ENCODE peak calls at places on chromosomes 2 and 18, in nine cellular contexts. One of them, this sample, is unnamed.

GRCh38 chr18:60069145-60069544 is 169.3 kb downstream of the PMAIP1 start:
- DNase-seq in astrocyte of the cerebellum: no peak
- DNase-seq in RWPE2: no peak
- DNase-seq in HCT116: no peak
- DNase-seq in bronchial epithelial cell: no peak
- DNase-seq in adrenal gland: no peak
- DNase-seq in gastrocnemius medialis: no peak
- DNase-seq in heart right ventricle: no peak
- DNase-seq in transverse colon: no peak
- DNase-seq in this sample: no peak

GRCh38 chr2:235045336-235045972 is 93.6 kb downstream of the SH3BP4 start:
- DNase-seq in astrocyte of the cerebellum: no peak
- DNase-seq in RWPE2: no peak
- DNase-seq in HCT116: no peak
- DNase-seq in bronchial epithelial cell: no peak
- DNase-seq in adrenal gland: no peak
- DNase-seq in gastrocnemius medialis: no peak
- DNase-seq in heart right ventricle: no peak
- DNase-seq in transverse colon: no peak
- DNase-seq in this sample: no peak

GRCh38 chr2:60641866-60642788 is 88.7 kb upstream of the BCL11A start:
- DNase-seq in astrocyte of the cerebellum: peak
- DNase-seq in RWPE2: no peak
- DNase-seq in HCT116: peak
- DNase-seq in bronchial epithelial cell: peak
- DNase-seq in adrenal gland: no peak
- DNase-seq in gastrocnemius medialis: no peak
- DNase-seq in heart right ventricle: no peak
- DNase-seq in transverse colon: peak
- DNase-seq in this sample: peak

GRCh38 chr2:3041841-3042600 is 335.6 kb downstream of the EIPR1 start:
- DNase-seq in astrocyte of the cerebellum: peak
- DNase-seq in RWPE2: no peak
- DNase-seq in HCT116: no peak
- DNase-seq in bronchial epithelial cell: no peak
- DNase-seq in adrenal gland: peak
- DNase-seq in gastrocnemius medialis: peak
- DNase-seq in heart right ventricle: peak
- DNase-seq in transverse colon: no peak
- DNase-seq in this sample: peak

GRCh38 chr2:203396667-203397066 is 68.5 kb downstream of the ABI2 start:
- DNase-seq in astrocyte of the cerebellum: no peak
- DNase-seq in RWPE2: no peak
- DNase-seq in HCT116: no peak
- DNase-seq in bronchial epithelial cell: peak
- DNase-seq in adrenal gland: no peak
- DNase-seq in gastrocnemius medialis: no peak
- DNase-seq in heart right ventricle: no peak
- DNase-seq in transverse colon: no peak
- DNase-seq in this sample: no peak

GRCh38 chr2:36478332-36478738 is 119.6 kb downstream of the FEZ2 start:
- DNase-seq in astrocyte of the cerebellum: peak
- DNase-seq in RWPE2: no peak
- DNase-seq in HCT116: peak
- DNase-seq in bronchial epithelial cell: peak
- DNase-seq in adrenal gland: peak
- DNase-seq in gastrocnemius medialis: no peak
- DNase-seq in heart right ventricle: peak
- DNase-seq in transverse colon: no peak
- DNase-seq in this sample: no peak

GRCh38 chr2:236679906-236680305 is 110.3 kb downstream of the ACKR3 start:
- DNase-seq in astrocyte of the cerebellum: no peak
- DNase-seq in RWPE2: no peak
- DNase-seq in HCT116: no peak
- DNase-seq in bronchial epithelial cell: peak
- DNase-seq in adrenal gland: no peak
- DNase-seq in gastrocnemius medialis: no peak
- DNase-seq in heart right ventricle: no peak
- DNase-seq in transverse colon: no peak
- DNase-seq in this sample: no peak

GRCh38 chr2:177651833-177652232 is 259.3 kb downstream of the AGPS start:
- DNase-seq in astrocyte of the cerebellum: no peak
- DNase-seq in RWPE2: no peak
- DNase-seq in HCT116: no peak
- DNase-seq in bronchial epithelial cell: no peak
- DNase-seq in adrenal gland: no peak
- DNase-seq in gastrocnemius medialis: no peak
- DNase-seq in heart right ventricle: no peak
- DNase-seq in transverse colon: no peak
- DNase-seq in this sample: no peak

GRCh38 chr2:121478996-121479735 is 51.5 kb upstream of the RNU4ATAC start:
- DNase-seq in astrocyte of the cerebellum: no peak
- DNase-seq in RWPE2: no peak
- DNase-seq in HCT116: no peak
- DNase-seq in bronchial epithelial cell: no peak
- DNase-seq in adrenal gland: no peak
- DNase-seq in gastrocnemius medialis: no peak
- DNase-seq in heart right ventricle: no peak
- DNase-seq in transverse colon: no peak
- DNase-seq in this sample: no peak

GRCh38 chr2:177675256-177676220 is 283.0 kb downstream of the AGPS start:
- DNase-seq in astrocyte of the cerebellum: no peak
- DNase-seq in RWPE2: no peak
- DNase-seq in HCT116: no peak
- DNase-seq in bronchial epithelial cell: no peak
- DNase-seq in adrenal gland: no peak
- DNase-seq in gastrocnemius medialis: no peak
- DNase-seq in heart right ventricle: no peak
- DNase-seq in transverse colon: no peak
- DNase-seq in this sample: no peak

GRCh38 chr2:71608441-71608840 is 155.1 kb downstream of the DYSF start:
- DNase-seq in astrocyte of the cerebellum: no peak
- DNase-seq in RWPE2: no peak
- DNase-seq in HCT116: no peak
- DNase-seq in bronchial epithelial cell: no peak
- DNase-seq in adrenal gland: peak
- DNase-seq in gastrocnemius medialis: peak
- DNase-seq in heart right ventricle: no peak
- DNase-seq in transverse colon: no peak
- DNase-seq in this sample: peak

GRCh38 chr2:72143441-72144356 is 4.0 kb downstream of the CYP26B1 start:
- DNase-seq in astrocyte of the cerebellum: no peak
- DNase-seq in RWPE2: no peak
- DNase-seq in HCT116: no peak
- DNase-seq in bronchial epithelial cell: no peak
- DNase-seq in adrenal gland: peak
- DNase-seq in gastrocnemius medialis: peak
- DNase-seq in heart right ventricle: no peak
- DNase-seq in transverse colon: no peak
- DNase-seq in this sample: peak

GRCh38 chr2:60520917-60521539 is 32.4 kb downstream of the BCL11A start:
- DNase-seq in astrocyte of the cerebellum: no peak
- DNase-seq in RWPE2: no peak
- DNase-seq in HCT116: no peak
- DNase-seq in bronchial epithelial cell: no peak
- DNase-seq in adrenal gland: no peak
- DNase-seq in gastrocnemius medialis: no peak
- DNase-seq in heart right ventricle: no peak
- DNase-seq in transverse colon: no peak
- DNase-seq in this sample: no peak

GRCh38 chr18:27005589-27005988 is 140.1 kb upstream of the AQP4 start:
- DNase-seq in astrocyte of the cerebellum: no peak
- DNase-seq in RWPE2: no peak
- DNase-seq in HCT116: peak
- DNase-seq in bronchial epithelial cell: peak
- DNase-seq in adrenal gland: no peak
- DNase-seq in gastrocnemius medialis: no peak
- DNase-seq in heart right ventricle: no peak
- DNase-seq in transverse colon: no peak
- DNase-seq in this sample: no peak

GRCh38 chr2:225017713-225018112 is 24.6 kb downstream of the DOCK10 start:
- DNase-seq in astrocyte of the cerebellum: no peak
- DNase-seq in RWPE2: no peak
- DNase-seq in HCT116: no peak
- DNase-seq in bronchial epithelial cell: no peak
- DNase-seq in adrenal gland: no peak
- DNase-seq in gastrocnemius medialis: no peak
- DNase-seq in heart right ventricle: no peak
- DNase-seq in transverse colon: no peak
- DNase-seq in this sample: peak

GRCh38 chr18:48913201-48913600 is 37.6 kb downstream of the SMAD7 start:
- DNase-seq in astrocyte of the cerebellum: no peak
- DNase-seq in RWPE2: no peak
- DNase-seq in HCT116: no peak
- DNase-seq in bronchial epithelial cell: no peak
- DNase-seq in adrenal gland: no peak
- DNase-seq in gastrocnemius medialis: no peak
- DNase-seq in heart right ventricle: no peak
- DNase-seq in transverse colon: no peak
- DNase-seq in this sample: no peak

GRCh38 chr2:172225786-172226185 is 123.1 kb upstream of the DLX2 start:
- DNase-seq in astrocyte of the cerebellum: no peak
- DNase-seq in RWPE2: no peak
- DNase-seq in HCT116: no peak
- DNase-seq in bronchial epithelial cell: no peak
- DNase-seq in adrenal gland: no peak
- DNase-seq in gastrocnemius medialis: no peak
- DNase-seq in heart right ventricle: no peak
- DNase-seq in transverse colon: no peak
- DNase-seq in this sample: no peak

GRCh38 chr2:64273524-64274398 is 129.5 kb upstream of the PELI1 start:
- DNase-seq in astrocyte of the cerebellum: peak
- DNase-seq in RWPE2: peak
- DNase-seq in HCT116: no peak
- DNase-seq in bronchial epithelial cell: peak
- DNase-seq in adrenal gland: peak
- DNase-seq in gastrocnemius medialis: peak
- DNase-seq in heart right ventricle: peak
- DNase-seq in transverse colon: peak
- DNase-seq in this sample: peak

GRCh38 chr2:231664727-231665126 is 43.6 kb upstream of the PTMA start:
- DNase-seq in astrocyte of the cerebellum: no peak
- DNase-seq in RWPE2: no peak
- DNase-seq in HCT116: no peak
- DNase-seq in bronchial epithelial cell: no peak
- DNase-seq in adrenal gland: no peak
- DNase-seq in gastrocnemius medialis: no peak
- DNase-seq in heart right ventricle: no peak
- DNase-seq in transverse colon: no peak
- DNase-seq in this sample: no peak

GRCh38 chr2:231665208-231665921 is 43.0 kb upstream of the PTMA start:
- DNase-seq in astrocyte of the cerebellum: no peak
- DNase-seq in RWPE2: peak
- DNase-seq in HCT116: no peak
- DNase-seq in bronchial epithelial cell: no peak
- DNase-seq in adrenal gland: no peak
- DNase-seq in gastrocnemius medialis: no peak
- DNase-seq in heart right ventricle: no peak
- DNase-seq in transverse colon: no peak
- DNase-seq in this sample: no peak

GRCh38 chr2:231667096-231667427 is 41.3 kb upstream of the PTMA start:
- DNase-seq in astrocyte of the cerebellum: no peak
- DNase-seq in RWPE2: no peak
- DNase-seq in HCT116: no peak
- DNase-seq in bronchial epithelial cell: no peak
- DNase-seq in adrenal gland: no peak
- DNase-seq in gastrocnemius medialis: no peak
- DNase-seq in heart right ventricle: no peak
- DNase-seq in transverse colon: no peak
- DNase-seq in this sample: no peak

GRCh38 chr2:231667497-231667896 is 40.8 kb upstream of the PTMA start:
- DNase-seq in astrocyte of the cerebellum: no peak
- DNase-seq in RWPE2: no peak
- DNase-seq in HCT116: no peak
- DNase-seq in bronchial epithelial cell: no peak
- DNase-seq in adrenal gland: no peak
- DNase-seq in gastrocnemius medialis: no peak
- DNase-seq in heart right ventricle: no peak
- DNase-seq in transverse colon: peak
- DNase-seq in this sample: no peak

GRCh38 chr2:231666171-231667095 is 41.9 kb upstream of the PTMA start:
- DNase-seq in astrocyte of the cerebellum: no peak
- DNase-seq in RWPE2: peak
- DNase-seq in HCT116: peak
- DNase-seq in bronchial epithelial cell: peak
- DNase-seq in adrenal gland: peak
- DNase-seq in gastrocnemius medialis: peak
- DNase-seq in heart right ventricle: peak
- DNase-seq in transverse colon: peak
- DNase-seq in this sample: peak
- TF ChIP-seq CTCF in astrocyte of the cerebellum: no peak
- TF ChIP-seq CTCF in RWPE2: no peak
- TF ChIP-seq CTCF in HCT116: no peak
- TF ChIP-seq CTCF in bronchial epithelial cell: no peak
- TF ChIP-seq CTCF in adrenal gland: no peak
- TF ChIP-seq CTCF in gastrocnemius medialis: no peak
- TF ChIP-seq CTCF in heart right ventricle: no peak
- TF ChIP-seq CTCF in transverse colon: peak
- TF ChIP-seq CTCF in this sample: no peak

DNA sequence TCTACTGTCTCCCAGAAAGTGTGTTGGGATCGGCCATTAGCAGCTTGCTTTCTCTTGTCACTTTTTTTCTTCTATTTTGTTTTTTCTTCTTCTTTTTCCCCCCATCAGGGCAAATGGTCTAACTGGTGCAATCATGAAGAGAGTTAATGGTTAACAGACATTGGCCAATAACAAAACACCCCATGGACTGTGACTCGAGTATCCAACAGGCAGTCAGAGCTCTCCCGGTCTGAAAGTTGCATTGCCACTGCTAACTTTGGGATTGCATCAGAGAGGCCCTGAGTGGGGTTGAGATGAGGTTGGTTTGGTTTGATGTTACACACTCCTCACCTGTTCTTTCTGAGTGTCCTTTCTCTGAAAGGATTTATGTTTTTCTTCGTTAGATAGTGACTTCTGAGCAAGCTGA is 12.9 kb upstream of the SNORC start:
- DNase-seq in astrocyte of the cerebellum: no peak
- DNase-seq in RWPE2: no peak
- DNase-seq in HCT116: no peak
- DNase-seq in bronchial epithelial cell: no peak
- DNase-seq in adrenal gland: no peak
- DNase-seq in gastrocnemius medialis: peak
- DNase-seq in heart right ventricle: no peak
- DNase-seq in transverse colon: no peak
- DNase-seq in this sample: peak
- TF ChIP-seq CTCF in astrocyte of the cerebellum: no peak
- TF ChIP-seq CTCF in RWPE2: no peak
- TF ChIP-seq CTCF in HCT116: no peak
- TF ChIP-seq CTCF in bronchial epithelial cell: no peak
- TF ChIP-seq CTCF in adrenal gland: no peak
- TF ChIP-seq CTCF in gastrocnemius medialis: no peak
- TF ChIP-seq CTCF in heart right ventricle: no peak
- TF ChIP-seq CTCF in transverse colon: no peak
- TF ChIP-seq CTCF in this sample: no peak

GRCh38 chr2:106054336-106054735 is 139.8 kb downstream of the UXS1 start:
- DNase-seq in astrocyte of the cerebellum: no peak
- DNase-seq in RWPE2: no peak
- DNase-seq in HCT116: no peak
- DNase-seq in bronchial epithelial cell: no peak
- DNase-seq in adrenal gland: no peak
- DNase-seq in gastrocnemius medialis: no peak
- DNase-seq in heart right ventricle: no peak
- DNase-seq in transverse colon: no peak
- DNase-seq in this sample: no peak
- TF ChIP-seq CTCF in astrocyte of the cerebellum: no peak
- TF ChIP-seq CTCF in RWPE2: no peak
- TF ChIP-seq CTCF in HCT116: no peak
- TF ChIP-seq CTCF in bronchial epithelial cell: no peak
- TF ChIP-seq CTCF in adrenal gland: no peak
- TF ChIP-seq CTCF in gastrocnemius medialis: no peak
- TF ChIP-seq CTCF in heart right ventricle: no peak
- TF ChIP-seq CTCF in transverse colon: no peak
- TF ChIP-seq CTCF in this sample: no peak

GRCh38 chr2:14514001-14514400 is 118.5 kb upstream of the LRATD1 start:
- DNase-seq in astrocyte of the cerebellum: peak
- DNase-seq in RWPE2: no peak
- DNase-seq in HCT116: no peak
- DNase-seq in bronchial epithelial cell: no peak
- DNase-seq in adrenal gland: no peak
- DNase-seq in gastrocnemius medialis: no peak
- DNase-seq in heart right ventricle: no peak
- DNase-seq in transverse colon: no peak
- DNase-seq in this sample: no peak
- TF ChIP-seq CTCF in astrocyte of the cerebellum: no peak
- TF ChIP-seq CTCF in RWPE2: no peak
- TF ChIP-seq CTCF in HCT116: no peak
- TF ChIP-seq CTCF in bronchial epithelial cell: no peak
- TF ChIP-seq CTCF in adrenal gland: no peak
- TF ChIP-seq CTCF in gastrocnemius medialis: no peak
- TF ChIP-seq CTCF in heart right ventricle: no peak
- TF ChIP-seq CTCF in transverse colon: no peak
- TF ChIP-seq CTCF in this sample: no peak